ENCODE peak calls at places on chromosomes 7 and 10, in four cellular contexts. One of them, this sample, is unnamed.

GRCh38 chr10:119781498-119781897 is 55.6 kb downstream of the INPP5F start:
- DNase-seq in PC-9: no peak
- DNase-seq in substantia nigra: no peak
- DNase-seq in cardiac muscle cell: no peak
- DNase-seq in this sample: no peak

GRCh38 chr7:25854608-25855497 is 297.1 kb upstream of the NFE2L3 start:
- DNase-seq in cardiac muscle cell: peak
- DNase-seq in substantia nigra: peak
- DNase-seq in PC-9: peak
- DNase-seq in this sample: peak

GRCh38 chr10:98134117-98134430 is 383 bp upstream of the R3HCC1L start:
- DNase-seq in substantia nigra: no peak
- DNase-seq in cardiac muscle cell: no peak
- DNase-seq in PC-9: no peak
- DNase-seq in this sample: no peak

GRCh38 chr10:17021661-17022060 is 108.0 kb downstream of the CUBN start:
- DNase-seq in cardiac muscle cell: no peak
- DNase-seq in substantia nigra: no peak
- DNase-seq in PC-9: no peak
- DNase-seq in this sample: no peak

GRCh38 chr10:78038105-78038504 is 4.4 kb downstream of the RPS24 start:
- DNase-seq in PC-9: no peak
- DNase-seq in substantia nigra: no peak
- DNase-seq in cardiac muscle cell: no peak
- DNase-seq in this sample: no peak

GRCh38 chr7:19815546-19815945 is 42.1 kb upstream of the TMEM196 start:
- DNase-seq in substantia nigra: no peak
- DNase-seq in cardiac muscle cell: no peak
- DNase-seq in PC-9: no peak
- DNase-seq in this sample: no peak

GRCh38 chr7:100897111-100897608 is 1.5 kb upstream of the ACHE start:
- DNase-seq in substantia nigra: peak
- DNase-seq in cardiac muscle cell: peak
- DNase-seq in PC-9: no peak
- DNase-seq in this sample: no peak

GRCh38 chr7:66553001-66553400 is 75.7 kb upstream of the KCTD7 start:
- DNase-seq in substantia nigra: no peak
- DNase-seq in cardiac muscle cell: no peak
- DNase-seq in PC-9: no peak
- DNase-seq in this sample: no peak

GRCh38 chr7:98559958-98560357 is 57.1 kb upstream of the NPTX2 start:
- DNase-seq in cardiac muscle cell: no peak
- DNase-seq in PC-9: no peak
- DNase-seq in substantia nigra: no peak
- DNase-seq in this sample: no peak

GRCh38 chr7:87058739-87059524 is 522 bp downstream of the ELAPOR2 start:
- DNase-seq in PC-9: no peak
- DNase-seq in substantia nigra: peak
- DNase-seq in cardiac muscle cell: peak
- DNase-seq in this sample: no peak
- H3K27ac ChIP-seq in PC-9: no peak
- H3K27ac ChIP-seq in substantia nigra: peak
- H3K27ac ChIP-seq in cardiac muscle cell: peak
- H3K27ac ChIP-seq in this sample: no peak

GRCh38 chr10:80460399-80461207 is 6.5 kb downstream of the TSPAN14 start:
- DNase-seq in cardiac muscle cell: peak
- DNase-seq in PC-9: peak
- DNase-seq in substantia nigra: peak
- DNase-seq in this sample: peak

GRCh38 chr10:80462986-80463741 is 9.1 kb downstream of the TSPAN14 start:
- DNase-seq in PC-9: no peak
- DNase-seq in substantia nigra: no peak
- DNase-seq in cardiac muscle cell: no peak
- DNase-seq in this sample: no peak

GRCh38 chr10:80462277-80462985 is 8.3 kb downstream of the TSPAN14 start:
- DNase-seq in substantia nigra: no peak
- DNase-seq in PC-9: no peak
- DNase-seq in cardiac muscle cell: peak
- DNase-seq in this sample: no peak

GRCh38 chr10:80459047-80459865 is 5.1 kb downstream of the TSPAN14 start:
- DNase-seq in PC-9: peak
- DNase-seq in substantia nigra: peak
- DNase-seq in cardiac muscle cell: peak
- DNase-seq in this sample: no peak

GRCh38 chr10:80461208-80462183 is 7.4 kb downstream of the TSPAN14 start:
- DNase-seq in PC-9: no peak
- DNase-seq in substantia nigra: no peak
- DNase-seq in cardiac muscle cell: peak
- DNase-seq in this sample: no peak
- H3K27ac ChIP-seq in PC-9: peak
- H3K27ac ChIP-seq in substantia nigra: peak
- H3K27ac ChIP-seq in cardiac muscle cell: peak
- H3K27ac ChIP-seq in this sample: peak

DNA sequence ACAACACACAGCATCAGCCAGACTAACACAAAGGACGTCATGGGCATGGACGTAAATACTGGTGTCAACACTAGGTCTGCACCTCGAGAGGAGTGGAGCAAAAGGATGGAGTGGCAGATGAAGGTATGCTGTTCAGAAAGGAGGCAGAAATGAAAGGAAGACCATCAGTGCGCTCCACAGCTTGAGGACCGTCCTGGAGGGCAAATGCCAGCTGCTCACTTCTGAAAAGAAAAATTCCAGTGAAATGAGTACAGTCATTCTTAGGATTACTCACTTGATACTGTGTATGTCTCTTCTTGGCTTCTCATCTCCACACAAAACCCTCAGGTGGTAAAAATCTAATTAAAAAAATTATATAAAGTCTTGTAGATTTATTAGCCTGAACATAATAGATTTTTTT is 44.8 kb downstream of the EGFR start:
- DNase-seq in cardiac muscle cell: no peak
- DNase-seq in PC-9: peak
- DNase-seq in substantia nigra: no peak
- DNase-seq in this sample: no peak
- H3K27ac ChIP-seq in cardiac muscle cell: no peak
- H3K27ac ChIP-seq in PC-9: peak
- H3K27ac ChIP-seq in substantia nigra: no peak
- H3K27ac ChIP-seq in this sample: peak

DNA sequence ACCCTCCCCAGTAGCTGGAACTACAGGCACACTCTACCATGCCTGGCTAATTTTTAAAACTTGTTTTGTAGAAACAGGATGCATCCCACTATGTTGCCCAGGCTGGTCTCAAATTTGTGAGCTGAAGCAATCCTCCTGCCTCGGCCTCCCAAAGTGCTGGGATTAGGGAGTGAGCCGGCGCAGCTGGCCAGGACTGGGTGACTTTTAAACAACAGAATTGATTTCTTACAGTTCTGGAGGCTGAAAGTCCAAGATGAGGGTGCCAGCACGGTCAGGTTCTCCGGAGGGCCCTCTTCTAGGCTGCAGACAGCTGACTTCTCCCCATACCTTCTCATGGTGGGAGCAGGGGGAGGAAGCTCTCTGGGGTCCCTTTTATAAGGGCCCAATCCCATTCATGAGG is 75.2 kb upstream of the CHST15 start:
- DNase-seq in cardiac muscle cell: no peak
- DNase-seq in substantia nigra: no peak
- DNase-seq in PC-9: no peak
- DNase-seq in this sample: no peak
- H3K27ac ChIP-seq in cardiac muscle cell: no peak
- H3K27ac ChIP-seq in substantia nigra: no peak
- H3K27ac ChIP-seq in PC-9: no peak
- H3K27ac ChIP-seq in this sample: no peak

GRCh38 chr10:110842305-110842952 is 29.3 kb upstream of the PDCD4 start:
- DNase-seq in substantia nigra: no peak
- DNase-seq in cardiac muscle cell: no peak
- DNase-seq in PC-9: no peak
- DNase-seq in this sample: no peak
- H3K27ac ChIP-seq in substantia nigra: no peak
- H3K27ac ChIP-seq in cardiac muscle cell: peak
- H3K27ac ChIP-seq in PC-9: no peak
- H3K27ac ChIP-seq in this sample: no peak

This sample was measured in epithelial cell of prostate.